ENCODE peak calls at places on chromosomes 16 and 17, in eight cellular contexts. One of them, this sample, is unnamed.

GRCh38 chr17:75809631-75810111 is 25.1 kb downstream of the UNK start:
- DNase-seq in skeletal muscle cell: no peak
- DNase-seq in NCI-H2081: no peak
- DNase-seq in caudate nucleus: no peak
- DNase-seq in HuH-7: no peak
- DNase-seq in Caki2: no peak
- DNase-seq in T-helper 2 cell treated with Interferon-gamma antibody and Interleukin-4, amounts not matched to agents 5 μg/mL and 100 μg/mL, for 36 hours: no peak
- DNase-seq in iPS-NIHi11: no peak
- DNase-seq in this sample: no peak

GRCh38 chr17:45052052-45052772 is 780 bp upstream of the DCAKD start:
- DNase-seq in caudate nucleus: no peak
- DNase-seq in NCI-H2081: peak; percentile 74
- DNase-seq in Caki2: peak; percentile 58
- DNase-seq in iPS-NIHi11: peak; percentile 57
- DNase-seq in skeletal muscle cell: no peak
- DNase-seq in T-helper 2 cell treated with Interferon-gamma antibody and Interleukin-4, amounts not matched to agents 5 μg/mL and 100 μg/mL, for 36 hours: peak; percentile 56
- DNase-seq in HuH-7: no peak
- DNase-seq in this sample: no peak

GRCh38 chr16:47375423-47375822 is 85.4 kb downstream of the ITFG1 start:
- DNase-seq in skeletal muscle cell: no peak
- DNase-seq in Caki2: no peak
- DNase-seq in NCI-H2081: peak; percentile 26
- DNase-seq in HuH-7: no peak
- DNase-seq in iPS-NIHi11: peak; percentile 14
- DNase-seq in T-helper 2 cell treated with Interferon-gamma antibody and Interleukin-4, amounts not matched to agents 5 μg/mL and 100 μg/mL, for 36 hours: no peak
- DNase-seq in caudate nucleus: no peak
- DNase-seq in this sample: no peak

GRCh38 chr17:47806026-47806912 is 15.3 kb downstream of the OSBPL7 start:
- DNase-seq in iPS-NIHi11: no peak
- DNase-seq in skeletal muscle cell: no peak
- DNase-seq in NCI-H2081: no peak
- DNase-seq in caudate nucleus: no peak
- DNase-seq in Caki2: no peak
- DNase-seq in HuH-7: no peak
- DNase-seq in T-helper 2 cell treated with Interferon-gamma antibody and Interleukin-4, amounts not matched to agents 5 μg/mL and 100 μg/mL, for 36 hours: no peak
- DNase-seq in this sample: no peak

GRCh38 chr17:65953316-65954147 is 238.4 kb downstream of the CEP112 start:
- DNase-seq in iPS-NIHi11: no peak
- DNase-seq in caudate nucleus: no peak
- DNase-seq in Caki2: no peak
- DNase-seq in skeletal muscle cell: no peak
- DNase-seq in HuH-7: no peak
- DNase-seq in T-helper 2 cell treated with Interferon-gamma antibody and Interleukin-4, amounts not matched to agents 5 μg/mL and 100 μg/mL, for 36 hours: no peak
- DNase-seq in NCI-H2081: no peak
- DNase-seq in this sample: no peak

GRCh38 chr16:6482861-6483530 is 849.6 kb upstream of the RBFOX1 start:
- DNase-seq in iPS-NIHi11: peak; percentile 23
- DNase-seq in T-helper 2 cell treated with Interferon-gamma antibody and Interleukin-4, amounts not matched to agents 5 μg/mL and 100 μg/mL, for 36 hours: no peak
- DNase-seq in HuH-7: no peak
- DNase-seq in Caki2: no peak
- DNase-seq in caudate nucleus: peak; percentile 17
- DNase-seq in NCI-H2081: peak; percentile 4
- DNase-seq in skeletal muscle cell: no peak
- DNase-seq in this sample: no peak

GRCh38 chr16:55056585-55057520 is 126.2 kb downstream of the IRX5 start:
- DNase-seq in Caki2: no peak
- DNase-seq in caudate nucleus: no peak
- DNase-seq in NCI-H2081: no peak
- DNase-seq in iPS-NIHi11: peak; percentile 84
- DNase-seq in T-helper 2 cell treated with Interferon-gamma antibody and Interleukin-4, amounts not matched to agents 5 μg/mL and 100 μg/mL, for 36 hours: no peak
- DNase-seq in HuH-7: no peak
- DNase-seq in skeletal muscle cell: no peak
- DNase-seq in this sample: no peak

GRCh38 chr17:218711-219110 is 37.3 kb upstream of the DOC2B start:
- DNase-seq in HuH-7: no peak
- DNase-seq in skeletal muscle cell: no peak
- DNase-seq in T-helper 2 cell treated with Interferon-gamma antibody and Interleukin-4, amounts not matched to agents 5 μg/mL and 100 μg/mL, for 36 hours: no peak
- DNase-seq in Caki2: no peak
- DNase-seq in caudate nucleus: no peak
- DNase-seq in iPS-NIHi11: no peak
- DNase-seq in NCI-H2081: no peak
- DNase-seq in this sample: no peak

GRCh38 chr17:59607817-59608403 is 11.8 kb upstream of the CLTC start:
- DNase-seq in skeletal muscle cell: no peak
- DNase-seq in NCI-H2081: no peak
- DNase-seq in T-helper 2 cell treated with Interferon-gamma antibody and Interleukin-4, amounts not matched to agents 5 μg/mL and 100 μg/mL, for 36 hours: no peak
- DNase-seq in Caki2: no peak
- DNase-seq in HuH-7: peak; percentile 8
- DNase-seq in iPS-NIHi11: peak; percentile 29
- DNase-seq in caudate nucleus: no peak
- DNase-seq in this sample: no peak

GRCh38 chr17:44086364-44087311 is 16.1 kb downstream of the G6PC3 start:
- DNase-seq in skeletal muscle cell: peak; percentile 92
- DNase-seq in NCI-H2081: peak; percentile 60
- DNase-seq in Caki2: peak; percentile 75
- DNase-seq in T-helper 2 cell treated with Interferon-gamma antibody and Interleukin-4, amounts not matched to agents 5 μg/mL and 100 μg/mL, for 36 hours: peak; percentile 75
- DNase-seq in HuH-7: no peak
- DNase-seq in caudate nucleus: peak; percentile 39
- DNase-seq in iPS-NIHi11: peak; percentile 68
- DNase-seq in this sample: no peak

GRCh38 chr17:64507418-64507766 is 615 bp downstream of the CEP95 start:
- DNase-seq in iPS-NIHi11: peak; percentile 49
- DNase-seq in HuH-7: peak; percentile 57
- DNase-seq in Caki2: peak; percentile 74
- DNase-seq in caudate nucleus: no peak
- DNase-seq in NCI-H2081: peak; percentile 87
- DNase-seq in skeletal muscle cell: no peak
- DNase-seq in T-helper 2 cell treated with Interferon-gamma antibody and Interleukin-4, amounts not matched to agents 5 μg/mL and 100 μg/mL, for 36 hours: peak; percentile 44
- DNase-seq in this sample: no peak

GRCh38 chr16:47732122-47732805 is 271.1 kb downstream of the PHKB start:
- DNase-seq in caudate nucleus: no peak
- DNase-seq in HuH-7: no peak
- DNase-seq in iPS-NIHi11: no peak
- DNase-seq in skeletal muscle cell: peak; percentile 93
- DNase-seq in Caki2: peak; percentile 12
- DNase-seq in NCI-H2081: no peak
- DNase-seq in T-helper 2 cell treated with Interferon-gamma antibody and Interleukin-4, amounts not matched to agents 5 μg/mL and 100 μg/mL, for 36 hours: peak; percentile 35
- DNase-seq in this sample: no peak

GRCh38 chr16:61413026-61413425 is 623.2 kb downstream of the CDH8 start:
- DNase-seq in Caki2: no peak
- DNase-seq in HuH-7: no peak
- DNase-seq in skeletal muscle cell: no peak
- DNase-seq in caudate nucleus: no peak
- DNase-seq in NCI-H2081: no peak
- DNase-seq in iPS-NIHi11: no peak
- DNase-seq in T-helper 2 cell treated with Interferon-gamma antibody and Interleukin-4, amounts not matched to agents 5 μg/mL and 100 μg/mL, for 36 hours: peak; percentile 3
- DNase-seq in this sample: no peak

GRCh38 chr16:55487048-55487803 is 8.2 kb downstream of the MMP2 start:
- DNase-seq in HuH-7: no peak
- DNase-seq in caudate nucleus: no peak
- DNase-seq in T-helper 2 cell treated with Interferon-gamma antibody and Interleukin-4, amounts not matched to agents 5 μg/mL and 100 μg/mL, for 36 hours: no peak
- DNase-seq in iPS-NIHi11: no peak
- DNase-seq in Caki2: no peak
- DNase-seq in skeletal muscle cell: peak; percentile 65
- DNase-seq in NCI-H2081: no peak
- DNase-seq in this sample: peak; percentile 74

GRCh38 chr16:13756411-13756810 is 163.5 kb upstream of the ERCC4 start:
- DNase-seq in T-helper 2 cell treated with Interferon-gamma antibody and Interleukin-4, amounts not matched to agents 5 μg/mL and 100 μg/mL, for 36 hours: no peak
- DNase-seq in Caki2: no peak
- DNase-seq in caudate nucleus: no peak
- DNase-seq in iPS-NIHi11: no peak
- DNase-seq in HuH-7: no peak
- DNase-seq in NCI-H2081: no peak
- DNase-seq in skeletal muscle cell: no peak
- DNase-seq in this sample: no peak